ENCODE peak calls at places on chromosomes 7 and 10, in eight cellular contexts. One of them, this sample, is unnamed. For H3K27me3, the result is how much of the 10 kb centered on the place peaks cover.

GRCh38 chr7:102434039-102434481 is 685 bp downstream of the ORAI2 start:
- DNase-seq in aorta: no peak
- DNase-seq in trophoblast cell: no peak
- DNase-seq in effector memory CD4-positive, alpha-beta T cell: no peak
- DNase-seq in heart right ventricle: no peak
- DNase-seq in transverse colon: no peak
- DNase-seq in CD4-positive, alpha-beta memory T cell: peak
- DNase-seq in ovary: no peak
- DNase-seq in this sample: no peak

GRCh38 chr10:5509691-5510090 is 10.3 kb upstream of the CALML5 start:
- DNase-seq in transverse colon: no peak
- DNase-seq in effector memory CD4-positive, alpha-beta T cell: no peak
- DNase-seq in ovary: no peak
- DNase-seq in CD4-positive, alpha-beta memory T cell: no peak
- DNase-seq in heart right ventricle: no peak
- DNase-seq in trophoblast cell: no peak
- DNase-seq in aorta: peak
- DNase-seq in this sample: no peak

GRCh38 chr10:69912584-69912983 is 110.9 kb downstream of the COL13A1 start:
- DNase-seq in aorta: no peak
- DNase-seq in ovary: no peak
- DNase-seq in effector memory CD4-positive, alpha-beta T cell: no peak
- DNase-seq in CD4-positive, alpha-beta memory T cell: no peak
- DNase-seq in heart right ventricle: no peak
- DNase-seq in transverse colon: peak
- DNase-seq in trophoblast cell: no peak
- DNase-seq in this sample: no peak

GRCh38 chr10:114301951-114302710 is 63.1 kb downstream of the VWA2 start:
- DNase-seq in trophoblast cell: no peak
- DNase-seq in CD4-positive, alpha-beta memory T cell: no peak
- DNase-seq in ovary: no peak
- DNase-seq in aorta: peak
- DNase-seq in transverse colon: no peak
- DNase-seq in effector memory CD4-positive, alpha-beta T cell: no peak
- DNase-seq in heart right ventricle: peak
- DNase-seq in this sample: no peak

GRCh38 chr7:44539669-44540516 is 1.2 kb downstream of the NPC1L1 start:
- DNase-seq in trophoblast cell: peak
- DNase-seq in transverse colon: no peak
- DNase-seq in aorta: no peak
- DNase-seq in ovary: no peak
- DNase-seq in CD4-positive, alpha-beta memory T cell: no peak
- DNase-seq in heart right ventricle: no peak
- DNase-seq in effector memory CD4-positive, alpha-beta T cell: no peak
- DNase-seq in this sample: no peak

GRCh38 chr10:118965636-118966035 is 63.9 kb upstream of the NANOS1 start:
- DNase-seq in trophoblast cell: no peak
- DNase-seq in heart right ventricle: no peak
- DNase-seq in aorta: no peak
- DNase-seq in transverse colon: no peak
- DNase-seq in ovary: no peak
- DNase-seq in CD4-positive, alpha-beta memory T cell: no peak
- DNase-seq in effector memory CD4-positive, alpha-beta T cell: no peak
- DNase-seq in this sample: no peak

GRCh38 chr7:92785923-92786322 is 50.5 kb downstream of the CDK6 start:
- DNase-seq in trophoblast cell: no peak
- DNase-seq in CD4-positive, alpha-beta memory T cell: no peak
- DNase-seq in heart right ventricle: no peak
- DNase-seq in transverse colon: no peak
- DNase-seq in ovary: no peak
- DNase-seq in aorta: no peak
- DNase-seq in effector memory CD4-positive, alpha-beta T cell: no peak
- DNase-seq in this sample: no peak

GRCh38 chr7:42167914-42168236 is 69.1 kb downstream of the GLI3 start:
- DNase-seq in CD4-positive, alpha-beta memory T cell: no peak
- DNase-seq in effector memory CD4-positive, alpha-beta T cell: no peak
- DNase-seq in transverse colon: no peak
- DNase-seq in ovary: no peak
- DNase-seq in aorta: no peak
- DNase-seq in trophoblast cell: no peak
- DNase-seq in heart right ventricle: no peak
- DNase-seq in this sample: no peak

GRCh38 chr7:75762350-75762917 is 9.6 kb downstream of the CCL26 start:
- DNase-seq in effector memory CD4-positive, alpha-beta T cell: no peak
- DNase-seq in transverse colon: no peak
- DNase-seq in aorta: no peak
- DNase-seq in ovary: no peak
- DNase-seq in trophoblast cell: peak
- DNase-seq in heart right ventricle: no peak
- DNase-seq in CD4-positive, alpha-beta memory T cell: peak
- DNase-seq in this sample: peak

GRCh38 chr10:88418871-88419270 is 164.2 kb downstream of the RNLS start:
- DNase-seq in CD4-positive, alpha-beta memory T cell: no peak
- DNase-seq in effector memory CD4-positive, alpha-beta T cell: no peak
- DNase-seq in heart right ventricle: no peak
- DNase-seq in transverse colon: no peak
- DNase-seq in trophoblast cell: no peak
- DNase-seq in ovary: no peak
- DNase-seq in aorta: no peak
- DNase-seq in this sample: no peak

GRCh38 chr7:131753620-131754222 is 197.3 kb upstream of the PODXL start:
- DNase-seq in heart right ventricle: no peak
- DNase-seq in trophoblast cell: no peak
- DNase-seq in transverse colon: no peak
- DNase-seq in CD4-positive, alpha-beta memory T cell: no peak
- DNase-seq in effector memory CD4-positive, alpha-beta T cell: no peak
- DNase-seq in ovary: no peak
- DNase-seq in aorta: no peak
- DNase-seq in this sample: peak

GRCh38 chr10:121157998-121158397 is 306.8 kb downstream of the WDR11 start:
- DNase-seq in transverse colon: peak
- DNase-seq in trophoblast cell: peak
- DNase-seq in heart right ventricle: no peak
- DNase-seq in aorta: no peak
- DNase-seq in effector memory CD4-positive, alpha-beta T cell: no peak
- DNase-seq in CD4-positive, alpha-beta memory T cell: no peak
- DNase-seq in ovary: no peak
- DNase-seq in this sample: no peak

GRCh38 chr10:79926037-79926436 is 22.9 kb downstream of the SFTPD start:
- DNase-seq in transverse colon: no peak
- DNase-seq in ovary: no peak
- DNase-seq in heart right ventricle: peak
- DNase-seq in CD4-positive, alpha-beta memory T cell: no peak
- DNase-seq in effector memory CD4-positive, alpha-beta T cell: no peak
- DNase-seq in trophoblast cell: no peak
- DNase-seq in aorta: no peak
- DNase-seq in this sample: no peak

GRCh38 chr7:42272793-42273665 is 36.0 kb upstream of the GLI3 start:
- DNase-seq in heart right ventricle: no peak
- DNase-seq in effector memory CD4-positive, alpha-beta T cell: no peak
- DNase-seq in aorta: no peak
- DNase-seq in trophoblast cell: peak
- DNase-seq in transverse colon: no peak
- DNase-seq in ovary: no peak
- DNase-seq in CD4-positive, alpha-beta memory T cell: no peak
- DNase-seq in this sample: peak

GRCh38 chr10:18418579-18419210 is 232.7 kb downstream of the NSUN6 start:
- DNase-seq in heart right ventricle: no peak
- DNase-seq in CD4-positive, alpha-beta memory T cell: no peak
- DNase-seq in trophoblast cell: peak
- DNase-seq in ovary: no peak
- DNase-seq in transverse colon: no peak
- DNase-seq in aorta: no peak
- DNase-seq in effector memory CD4-positive, alpha-beta T cell: no peak
- DNase-seq in this sample: no peak

GRCh38 chr7:138116156-138116555 is 39.9 kb downstream of the AKR1D1 start:
- DNase-seq in aorta: no peak
- DNase-seq in trophoblast cell: peak
- DNase-seq in effector memory CD4-positive, alpha-beta T cell: no peak
- DNase-seq in ovary: no peak
- DNase-seq in transverse colon: no peak
- DNase-seq in heart right ventricle: no peak
- DNase-seq in CD4-positive, alpha-beta memory T cell: no peak
- DNase-seq in this sample: no peak

GRCh38 chr7:143397710-143398530 is 10.7 kb downstream of the EPHA1 start:
- DNase-seq in ovary: no peak
- DNase-seq in CD4-positive, alpha-beta memory T cell: no peak
- DNase-seq in trophoblast cell: no peak
- DNase-seq in transverse colon: no peak
- DNase-seq in heart right ventricle: no peak
- DNase-seq in effector memory CD4-positive, alpha-beta T cell: no peak
- DNase-seq in aorta: no peak
- DNase-seq in this sample: peak

GRCh38 chr7:143394777-143395176 is 13.6 kb downstream of the ZYX start:
- DNase-seq in heart right ventricle: no peak
- DNase-seq in CD4-positive, alpha-beta memory T cell: no peak
- DNase-seq in trophoblast cell: no peak
- DNase-seq in effector memory CD4-positive, alpha-beta T cell: no peak
- DNase-seq in aorta: no peak
- DNase-seq in ovary: no peak
- DNase-seq in transverse colon: no peak
- DNase-seq in this sample: no peak

GRCh38 chr7:143395187-143396149 is 13.2 kb downstream of the EPHA1 start:
- DNase-seq in CD4-positive, alpha-beta memory T cell: no peak
- DNase-seq in heart right ventricle: no peak
- DNase-seq in ovary: no peak
- DNase-seq in trophoblast cell: peak
- DNase-seq in effector memory CD4-positive, alpha-beta T cell: no peak
- DNase-seq in transverse colon: no peak
- DNase-seq in aorta: no peak
- DNase-seq in this sample: peak

GRCh38 chr7:143396625-143397556 is 11.8 kb downstream of the EPHA1 start:
- DNase-seq in aorta: no peak
- DNase-seq in transverse colon: no peak
- DNase-seq in CD4-positive, alpha-beta memory T cell: no peak
- DNase-seq in ovary: no peak
- DNase-seq in trophoblast cell: peak
- DNase-seq in heart right ventricle: no peak
- DNase-seq in effector memory CD4-positive, alpha-beta T cell: no peak
- DNase-seq in this sample: peak

DNA sequence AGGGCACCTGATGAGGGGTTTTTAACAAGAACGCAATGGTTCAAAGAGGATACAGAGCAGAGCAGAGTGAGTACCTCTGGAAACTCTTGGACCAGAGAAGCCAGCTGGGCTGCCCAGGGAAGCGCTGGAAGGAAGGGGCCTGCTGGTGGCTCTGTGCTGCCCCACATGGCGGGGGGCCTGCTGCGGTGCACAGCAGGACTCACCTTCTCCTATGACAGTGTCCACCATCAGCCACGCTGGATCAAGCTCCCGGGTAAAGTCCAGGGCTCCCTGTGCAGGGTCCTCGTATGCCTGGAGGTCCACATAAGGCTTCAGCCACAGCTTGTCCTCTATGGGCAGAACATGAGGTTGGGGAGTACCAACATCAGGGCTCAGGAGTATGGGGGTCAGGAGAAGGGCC is 12.5 kb downstream of the EPHA1 start:
- DNase-seq in transverse colon: no peak
- DNase-seq in trophoblast cell: no peak
- DNase-seq in heart right ventricle: no peak
- DNase-seq in ovary: no peak
- DNase-seq in effector memory CD4-positive, alpha-beta T cell: no peak
- DNase-seq in aorta: no peak
- DNase-seq in CD4-positive, alpha-beta memory T cell: no peak
- DNase-seq in this sample: peak
- H3K4me3 ChIP-seq in transverse colon: no peak
- H3K4me3 ChIP-seq in trophoblast cell: no peak
- H3K4me3 ChIP-seq in heart right ventricle: no peak
- H3K4me3 ChIP-seq in ovary: no peak
- H3K4me3 ChIP-seq in effector memory CD4-positive, alpha-beta T cell: no peak
- H3K4me3 ChIP-seq in aorta: no peak
- H3K4me3 ChIP-seq in CD4-positive, alpha-beta memory T cell: no peak
- H3K4me3 ChIP-seq in this sample: no peak

GRCh38 chr7:27152816-27153486 is 568 bp upstream of the HOXA3 start:
- DNase-seq in ovary: no peak
- DNase-seq in trophoblast cell: no peak
- DNase-seq in CD4-positive, alpha-beta memory T cell: no peak
- DNase-seq in aorta: peak
- DNase-seq in heart right ventricle: no peak
- DNase-seq in transverse colon: no peak
- DNase-seq in effector memory CD4-positive, alpha-beta T cell: no peak
- DNase-seq in this sample: peak
- H3K27me3 ChIP-seq in ovary: under half
- H3K27me3 ChIP-seq in trophoblast cell: half or more
- H3K27me3 ChIP-seq in CD4-positive, alpha-beta memory T cell: half or more
- H3K27me3 ChIP-seq in aorta: under half
- H3K27me3 ChIP-seq in heart right ventricle: half or more
- H3K27me3 ChIP-seq in transverse colon: half or more
- H3K27me3 ChIP-seq in effector memory CD4-positive, alpha-beta T cell: half or more
- H3K27me3 ChIP-seq in this sample: half or more

GRCh38 chr7:2812119-2812487 is 32.0 kb downstream of the GNA12 start:
- DNase-seq in transverse colon: no peak
- DNase-seq in ovary: peak
- DNase-seq in effector memory CD4-positive, alpha-beta T cell: no peak
- DNase-seq in trophoblast cell: no peak
- DNase-seq in CD4-positive, alpha-beta memory T cell: no peak
- DNase-seq in heart right ventricle: no peak
- DNase-seq in aorta: no peak
- DNase-seq in this sample: no peak
- H3K4me3 ChIP-seq in transverse colon: no peak
- H3K4me3 ChIP-seq in ovary: peak
- H3K4me3 ChIP-seq in effector memory CD4-positive, alpha-beta T cell: no peak
- H3K4me3 ChIP-seq in trophoblast cell: no peak
- H3K4me3 ChIP-seq in CD4-positive, alpha-beta memory T cell: no peak
- H3K4me3 ChIP-seq in heart right ventricle: peak
- H3K4me3 ChIP-seq in aorta: no peak
- H3K4me3 ChIP-seq in this sample: no peak

DNA sequence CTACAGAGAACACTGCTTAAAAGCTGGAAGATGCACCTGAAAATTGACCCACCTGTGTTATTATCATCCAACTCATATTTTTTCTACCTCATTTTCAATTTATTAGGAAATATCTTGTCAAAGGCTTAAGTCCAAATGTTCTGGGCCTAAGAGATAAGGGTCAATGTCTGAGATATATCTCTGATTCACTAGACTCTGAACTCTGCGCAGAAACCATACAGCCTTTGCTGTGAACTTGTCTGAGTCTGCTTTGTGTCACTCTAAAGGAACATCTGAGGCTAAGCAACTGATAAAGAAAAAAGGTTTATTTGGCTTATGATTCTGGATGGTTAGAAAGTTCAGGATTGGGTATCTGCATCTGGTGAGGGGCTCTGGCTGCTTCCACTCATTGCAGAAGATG is 3.7 kb downstream of the PON1 start:
- DNase-seq in aorta: no peak
- DNase-seq in ovary: no peak
- DNase-seq in effector memory CD4-positive, alpha-beta T cell: no peak
- DNase-seq in transverse colon: no peak
- DNase-seq in CD4-positive, alpha-beta memory T cell: no peak
- DNase-seq in trophoblast cell: no peak
- DNase-seq in heart right ventricle: no peak
- DNase-seq in this sample: no peak
- H3K27me3 ChIP-seq in aorta: under half
- H3K27me3 ChIP-seq in ovary: under half
- H3K27me3 ChIP-seq in effector memory CD4-positive, alpha-beta T cell: under half
- H3K27me3 ChIP-seq in transverse colon: under half
- H3K27me3 ChIP-seq in CD4-positive, alpha-beta memory T cell: under half
- H3K27me3 ChIP-seq in trophoblast cell: under half
- H3K27me3 ChIP-seq in heart right ventricle: under half
- H3K27me3 ChIP-seq in this sample: under half

DNA sequence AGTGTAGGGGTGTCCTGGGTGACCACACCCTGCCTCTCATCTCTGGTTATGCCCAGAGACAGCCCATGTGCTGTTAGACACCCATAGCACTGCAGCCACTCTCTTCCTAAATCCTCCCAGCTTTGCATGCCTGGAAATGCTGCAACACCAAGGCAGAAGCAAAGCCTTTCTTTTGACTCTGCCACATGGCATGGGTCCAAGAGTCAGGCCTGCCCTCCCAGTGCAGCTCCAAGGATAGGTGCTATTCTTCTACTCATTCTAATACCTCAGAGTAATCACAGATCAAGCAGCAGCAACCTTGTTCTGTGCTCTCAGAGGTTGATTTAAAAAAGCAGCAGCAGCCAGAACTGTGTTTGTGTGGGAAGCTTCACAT is 23.4 kb downstream of the FRMPD2 start:
- DNase-seq in ovary: no peak
- DNase-seq in aorta: no peak
- DNase-seq in heart right ventricle: no peak
- DNase-seq in effector memory CD4-positive, alpha-beta T cell: no peak
- DNase-seq in transverse colon: no peak
- DNase-seq in CD4-positive, alpha-beta memory T cell: no peak
- DNase-seq in trophoblast cell: no peak
- DNase-seq in this sample: no peak
- H3K4me3 ChIP-seq in ovary: no peak
- H3K4me3 ChIP-seq in aorta: no peak
- H3K4me3 ChIP-seq in heart right ventricle: no peak
- H3K4me3 ChIP-seq in effector memory CD4-positive, alpha-beta T cell: no peak
- H3K4me3 ChIP-seq in transverse colon: no peak
- H3K4me3 ChIP-seq in CD4-positive, alpha-beta memory T cell: no peak
- H3K4me3 ChIP-seq in trophoblast cell: no peak
- H3K4me3 ChIP-seq in this sample: no peak

This sample was measured in H7.